ENCODE peak calls at places on chromosomes 13 and 19, in ten cellular contexts. B is K562, Q is sigmoid colon, X is stomach, A is A549, V is ovary, O is tibial nerve, R is IMR-90, J is Peyer's patch, G is uterus. E is an unnamed sample.

GRCh38 chr19:18833849-18834643 is 2.3 kb downstream of the UPF1 start:
- DNase-seq in A (no peak), B (no peak), O (no peak), Q (no peak), X (no peak), R (no peak), J (no peak), G (no peak), V (no peak), E (no peak)

GRCh38 chr13:73765651-73766384 is 368.4 kb downstream of the KLF12 start:
- DNase-seq in V (peak; percentile 87), O (peak; percentile 51), G (peak; percentile 73), R (peak; percentile 58), A (no peak), X (peak; percentile 81), B (no peak), J (peak; percentile 88), Q (peak; percentile 91), E (peak; percentile 18)

GRCh38 chr13:105774739-105775460 is 760.6 kb downstream of the EFNB2 start:
- DNase-seq in V (no peak), O (no peak), J (no peak), X (no peak), B (no peak), Q (no peak), G (no peak), R (peak; percentile 2), A (peak; percentile 4), E (no peak)

GRCh38 chr13:100195568-100195967 is 106.7 kb downstream of the PCCA start:
- DNase-seq in V (no peak), Q (no peak), B (no peak), O (no peak), R (no peak), X (no peak), J (no peak), A (no peak), G (no peak), E (no peak)

GRCh38 chr13:76813874-76814273 is 72.3 kb downstream of the KCTD12 start:
- DNase-seq in J (no peak), Q (no peak), B (no peak), V (no peak), X (peak; percentile 47), O (no peak), G (no peak), R (no peak), A (no peak), E (no peak)

GRCh38 chr19:1000591-1001537 is 645 bp downstream of the GRIN3B start:
- DNase-seq in B (no peak), Q (no peak), J (no peak), A (peak; percentile 51), V (no peak), R (no peak), G (no peak), X (no peak), O (no peak), E (no peak)

GRCh38 chr13:48222358-48223015 is 10.5 kb upstream of the ITM2B start:
- DNase-seq in A (no peak), B (no peak), Q (peak; percentile 73), G (peak; percentile 62), J (no peak), V (peak; percentile 74), R (peak; percentile 42), X (no peak), O (peak; percentile 37), E (no peak)

GRCh38 chr19:47729799-47730520 is 15.4 kb upstream of the NOP53 start:
- DNase-seq in V (peak; percentile 77), A (peak; percentile 87), X (peak; percentile 81), J (no peak), R (no peak), Q (peak; percentile 84), O (peak; percentile 63), G (peak; percentile 68), B (peak; percentile 97), E (peak; percentile 65)

GRCh38 chr13:61148691-61149332 is 266.8 kb downstream of the PCDH20 start:
- DNase-seq in G (no peak), R (no peak), Q (no peak), B (no peak), X (no peak), V (no peak), O (no peak), A (no peak), J (no peak), E (no peak)

GRCh38 chr19:17654993-17655392 is 33.2 kb downstream of the UNC13A start:
- DNase-seq in Q (no peak), V (no peak), X (no peak), J (no peak), B (peak; percentile 40), O (no peak), G (no peak), A (peak; percentile 31), R (no peak), E (no peak)

GRCh38 chr19:18023596-18024212 is 15.7 kb downstream of the ARRDC2 start:
- DNase-seq in O (peak; percentile 89), G (peak; percentile 43), R (no peak), A (no peak), Q (peak; percentile 93), J (peak; percentile 99), V (peak; percentile 55), B (no peak), X (peak; percentile 64), E (peak; percentile 90)

GRCh38 chr13:92259523-92259922 is 861.1 kb downstream of the GPC5 start:
- DNase-seq in O (no peak), B (no peak), R (no peak), V (no peak), G (no peak), A (no peak), J (no peak), X (no peak), Q (no peak), E (no peak)
- TF ChIP-seq POLR2A in O (no peak), B (no peak), R (no peak), V (no peak), G (no peak), A (no peak), J (no peak), X (no peak), Q (no peak), E (no peak)

GRCh38 chr19:30882411-30883005 is 466.7 kb downstream of the TSHZ3 start:
- DNase-seq in J (no peak), G (no peak), X (no peak), V (no peak), B (no peak), Q (no peak), R (no peak), O (no peak), A (no peak), E (peak; percentile 59)
- TF ChIP-seq CTCF in J (no peak), G (no peak), X (no peak), V (no peak), B (no peak), Q (no peak), R (no peak), O (no peak), A (no peak), E (no peak)

GRCh38 chr19:4911786-4912672 is 2.7 kb downstream of the UHRF1 start:
- DNase-seq in A (peak; percentile 90), X (peak; percentile 52), B (peak; percentile 62), R (peak; percentile 100), Q (peak; percentile 75), J (peak; percentile 53), G (peak; percentile 70), V (peak; percentile 68), O (peak; percentile 59), E (peak; percentile 70)

GRCh38 chr19:4911314-4911713 is 2.0 kb downstream of the UHRF1 start:
- DNase-seq in Q (no peak), B (no peak), X (no peak), O (no peak), V (no peak), G (no peak), J (no peak), A (no peak), R (peak; percentile 25), E (no peak)

GRCh38 chr19:4914736-4915501 is 5.6 kb downstream of the UHRF1 start:
- DNase-seq in O (no peak), G (no peak), Q (no peak), B (peak; percentile 70), R (peak; percentile 69), A (peak; percentile 77), X (peak; percentile 57), V (no peak), J (peak; percentile 72), E (peak; percentile 90)

GRCh38 chr19:4913996-4914735 is 4.9 kb downstream of the UHRF1 start:
- DNase-seq in Q (no peak), X (no peak), A (no peak), V (no peak), O (no peak), J (peak; percentile 25), R (peak; percentile 18), B (no peak), G (no peak), E (no peak)

DNA sequence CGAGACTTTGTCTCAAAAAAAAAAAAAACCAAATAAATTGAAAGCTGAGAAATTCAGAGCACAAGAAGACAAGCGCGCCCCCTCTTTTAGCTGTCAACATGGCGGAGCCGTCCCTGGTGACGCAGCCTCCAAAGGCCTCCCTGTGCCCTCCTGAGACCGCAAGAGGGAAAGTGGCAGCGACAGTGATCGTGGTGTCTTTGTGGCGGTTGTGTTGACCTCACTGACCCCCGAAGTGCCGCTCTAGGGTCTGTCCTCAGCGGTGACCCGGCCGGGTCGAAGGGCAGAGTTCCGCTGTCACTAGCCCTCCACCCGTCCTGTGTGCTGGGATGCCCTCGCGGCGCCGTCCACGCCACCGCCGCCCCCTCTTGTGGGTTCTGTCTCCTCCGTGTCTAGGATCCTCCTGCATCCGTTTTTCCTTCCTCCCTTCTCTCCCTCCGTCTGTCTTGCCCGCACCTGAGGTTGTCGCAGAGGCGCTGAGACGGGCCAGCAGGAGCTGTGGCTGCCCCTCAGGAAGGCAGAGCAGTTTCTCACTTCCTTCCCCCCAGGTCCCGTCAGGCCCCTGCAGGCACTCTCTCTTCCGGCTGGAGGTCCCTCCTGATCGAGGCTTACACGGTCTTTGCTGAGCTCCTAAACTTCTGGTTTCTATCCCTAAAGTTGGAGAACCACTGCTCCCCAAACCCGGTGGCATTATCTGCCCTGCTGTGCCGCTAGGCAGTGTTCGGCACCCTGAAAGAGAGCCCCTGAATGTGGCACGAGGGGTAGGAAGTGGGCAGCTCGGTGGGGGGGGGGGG is 7.2 kb downstream of the UHRF1 start:
- DNase-seq in A (no peak), J (peak; percentile 55), V (no peak), O (no peak), G (no peak), B (no peak), Q (no peak), X (no peak), R (no peak), E (no peak)
- H3K4me3 ChIP-seq in A (no peak overlapping the region), J (peak overlapping the region; percentile 34), V (no peak overlapping the region), O (peak overlapping the region; percentile 30), G (no peak overlapping the region), B (no peak overlapping the region), Q (peak overlapping the region; percentile 24), X (peak overlapping the region; percentile 33), R (no peak overlapping the region), E (no peak overlapping the region)

DNA sequence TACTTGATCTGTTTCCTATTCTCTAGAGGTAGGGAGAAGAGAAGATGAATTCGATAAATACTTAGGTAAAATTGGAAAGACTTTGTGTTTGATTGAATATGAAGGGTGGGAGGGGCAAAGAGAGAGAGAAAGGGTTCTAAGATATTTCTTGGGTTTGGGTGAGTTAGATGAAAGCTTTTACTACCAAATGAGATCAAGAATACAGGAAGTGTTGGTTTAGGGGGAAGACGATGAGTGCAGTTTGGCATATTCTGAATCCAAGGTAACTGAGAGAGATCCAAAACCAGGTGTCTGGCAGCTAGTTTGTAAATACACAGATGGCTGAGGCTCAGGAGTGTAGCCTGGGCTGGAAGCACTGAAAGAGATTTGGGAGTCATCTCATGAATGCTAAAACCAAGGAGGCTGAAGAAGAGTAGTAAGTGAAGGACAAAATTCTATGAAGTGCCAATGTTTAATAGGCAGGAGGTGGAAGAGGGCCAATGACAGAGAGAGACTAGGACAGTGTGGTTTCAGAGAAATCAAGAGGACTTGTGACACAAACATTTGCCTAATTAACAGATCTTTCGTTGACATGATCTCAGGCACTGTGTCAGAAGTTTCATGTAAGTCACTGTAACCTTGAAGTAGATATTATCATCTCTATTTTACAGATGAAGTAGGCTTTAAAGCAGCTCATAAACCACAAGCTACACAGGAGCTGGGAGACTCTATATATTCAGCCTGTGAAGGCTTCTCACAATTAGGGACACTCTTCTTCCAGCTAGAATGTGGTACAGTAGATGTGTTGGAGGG is 70.2 kb upstream of the ZDHHC20 start:
- DNase-seq in G (no peak), J (no peak), B (no peak), A (no peak), V (no peak), O (no peak), Q (no peak), X (no peak), R (no peak), E (no peak)
- TF ChIP-seq POLR2A in G (no peak), J (no peak), B (no peak), A (no peak), V (no peak), O (no peak), Q (no peak), X (no peak), R (no peak), E (no peak)